ENCODE peak calls at places on chromosomes 2 and 18, in nine cellular contexts. One of them, this sample, is unnamed.

GRCh38 chr2:60858897-60859311 is 22.5 kb upstream of the REL start:
- DNase-seq in K562: no peak
- DNase-seq in hepatocyte: peak
- DNase-seq in psoas muscle: no peak
- DNase-seq in colonic mucosa: no peak
- DNase-seq in PC-3: peak
- DNase-seq in spleen: no peak
- DNase-seq in heart left ventricle: no peak
- DNase-seq in Panc1: no peak
- DNase-seq in this sample: no peak

GRCh38 chr2:12452211-12452610 is 264.5 kb upstream of the TRIB2 start:
- DNase-seq in colonic mucosa: no peak
- DNase-seq in spleen: no peak
- DNase-seq in K562: peak
- DNase-seq in Panc1: no peak
- DNase-seq in psoas muscle: no peak
- DNase-seq in PC-3: no peak
- DNase-seq in hepatocyte: no peak
- DNase-seq in heart left ventricle: no peak
- DNase-seq in this sample: peak

GRCh38 chr2:71224457-71224856 is 2.4 kb downstream of the PAIP2B start:
- DNase-seq in Panc1: no peak
- DNase-seq in spleen: no peak
- DNase-seq in K562: no peak
- DNase-seq in hepatocyte: no peak
- DNase-seq in heart left ventricle: no peak
- DNase-seq in colonic mucosa: no peak
- DNase-seq in psoas muscle: no peak
- DNase-seq in PC-3: no peak
- DNase-seq in this sample: no peak

GRCh38 chr2:70985283-70985688 is 6.9 kb downstream of the ANKRD53 start:
- DNase-seq in Panc1: no peak
- DNase-seq in PC-3: no peak
- DNase-seq in K562: no peak
- DNase-seq in spleen: peak
- DNase-seq in hepatocyte: no peak
- DNase-seq in colonic mucosa: no peak
- DNase-seq in psoas muscle: no peak
- DNase-seq in heart left ventricle: no peak
- DNase-seq in this sample: no peak

GRCh38 chr2:240213226-240213475 is 72.7 kb upstream of the OTOS start:
- DNase-seq in Panc1: no peak
- DNase-seq in hepatocyte: no peak
- DNase-seq in K562: no peak
- DNase-seq in spleen: peak
- DNase-seq in PC-3: no peak
- DNase-seq in psoas muscle: no peak
- DNase-seq in heart left ventricle: no peak
- DNase-seq in colonic mucosa: no peak
- DNase-seq in this sample: no peak

GRCh38 chr2:209578394-209579006 is 154.7 kb downstream of the MAP2 start:
- DNase-seq in colonic mucosa: no peak
- DNase-seq in Panc1: no peak
- DNase-seq in PC-3: no peak
- DNase-seq in spleen: no peak
- DNase-seq in K562: no peak
- DNase-seq in psoas muscle: no peak
- DNase-seq in hepatocyte: no peak
- DNase-seq in heart left ventricle: no peak
- DNase-seq in this sample: no peak

GRCh38 chr2:195898505-195898904 is 170.1 kb downstream of the DNAH7 start:
- DNase-seq in hepatocyte: peak
- DNase-seq in Panc1: no peak
- DNase-seq in heart left ventricle: peak
- DNase-seq in PC-3: peak
- DNase-seq in spleen: no peak
- DNase-seq in psoas muscle: peak
- DNase-seq in K562: peak
- DNase-seq in colonic mucosa: peak
- DNase-seq in this sample: peak

GRCh38 chr2:42867093-42868065 is 75.0 kb upstream of the HAAO start:
- DNase-seq in colonic mucosa: no peak
- DNase-seq in spleen: no peak
- DNase-seq in K562: no peak
- DNase-seq in heart left ventricle: no peak
- DNase-seq in PC-3: no peak
- DNase-seq in psoas muscle: no peak
- DNase-seq in Panc1: no peak
- DNase-seq in hepatocyte: no peak
- DNase-seq in this sample: no peak

GRCh38 chr2:43559391-43560230 is 36.2 kb downstream of the THADA start:
- DNase-seq in psoas muscle: no peak
- DNase-seq in colonic mucosa: no peak
- DNase-seq in PC-3: no peak
- DNase-seq in hepatocyte: no peak
- DNase-seq in K562: no peak
- DNase-seq in spleen: no peak
- DNase-seq in Panc1: no peak
- DNase-seq in heart left ventricle: no peak
- DNase-seq in this sample: no peak

GRCh38 chr2:71620851-71621251 is 167.5 kb downstream of the DYSF start:
- DNase-seq in hepatocyte: no peak
- DNase-seq in heart left ventricle: no peak
- DNase-seq in spleen: no peak
- DNase-seq in Panc1: no peak
- DNase-seq in psoas muscle: no peak
- DNase-seq in colonic mucosa: peak
- DNase-seq in K562: no peak
- DNase-seq in PC-3: no peak
- DNase-seq in this sample: no peak

GRCh38 chr2:29219374-29219773 is 104.2 kb downstream of the CLIP4 start:
- DNase-seq in hepatocyte: no peak
- DNase-seq in PC-3: no peak
- DNase-seq in heart left ventricle: no peak
- DNase-seq in psoas muscle: no peak
- DNase-seq in K562: no peak
- DNase-seq in colonic mucosa: no peak
- DNase-seq in Panc1: no peak
- DNase-seq in spleen: peak
- DNase-seq in this sample: no peak

GRCh38 chr2:134217924-134218323 is 35.9 kb upstream of the MGAT5 start:
- DNase-seq in psoas muscle: no peak
- DNase-seq in Panc1: no peak
- DNase-seq in heart left ventricle: no peak
- DNase-seq in colonic mucosa: no peak
- DNase-seq in K562: no peak
- DNase-seq in PC-3: no peak
- DNase-seq in hepatocyte: no peak
- DNase-seq in spleen: no peak
- DNase-seq in this sample: peak

GRCh38 chr2:238667008-238667407 is 180.9 kb upstream of the TWIST2 start:
- DNase-seq in colonic mucosa: no peak
- DNase-seq in hepatocyte: no peak
- DNase-seq in spleen: no peak
- DNase-seq in PC-3: no peak
- DNase-seq in psoas muscle: no peak
- DNase-seq in heart left ventricle: no peak
- DNase-seq in Panc1: no peak
- DNase-seq in K562: no peak
- DNase-seq in this sample: no peak

GRCh38 chr2:50596521-50596920 is 435.4 kb downstream of the NRXN1 start:
- DNase-seq in spleen: no peak
- DNase-seq in colonic mucosa: no peak
- DNase-seq in Panc1: no peak
- DNase-seq in PC-3: no peak
- DNase-seq in heart left ventricle: no peak
- DNase-seq in K562: no peak
- DNase-seq in psoas muscle: no peak
- DNase-seq in hepatocyte: no peak
- DNase-seq in this sample: peak

GRCh38 chr18:43526436-43527150 is 249.3 kb upstream of the SYT4 start:
- DNase-seq in hepatocyte: no peak
- DNase-seq in heart left ventricle: no peak
- DNase-seq in PC-3: no peak
- DNase-seq in spleen: no peak
- DNase-seq in Panc1: no peak
- DNase-seq in psoas muscle: no peak
- DNase-seq in colonic mucosa: no peak
- DNase-seq in K562: no peak
- DNase-seq in this sample: no peak
- H3K27ac ChIP-seq in hepatocyte: no peak
- H3K27ac ChIP-seq in heart left ventricle: no peak
- H3K27ac ChIP-seq in PC-3: no peak
- H3K27ac ChIP-seq in spleen: no peak
- H3K27ac ChIP-seq in Panc1: no peak
- H3K27ac ChIP-seq in psoas muscle: no peak
- H3K27ac ChIP-seq in colonic mucosa: no peak
- H3K27ac ChIP-seq in K562: no peak
- H3K27ac ChIP-seq in this sample: no peak

DNA sequence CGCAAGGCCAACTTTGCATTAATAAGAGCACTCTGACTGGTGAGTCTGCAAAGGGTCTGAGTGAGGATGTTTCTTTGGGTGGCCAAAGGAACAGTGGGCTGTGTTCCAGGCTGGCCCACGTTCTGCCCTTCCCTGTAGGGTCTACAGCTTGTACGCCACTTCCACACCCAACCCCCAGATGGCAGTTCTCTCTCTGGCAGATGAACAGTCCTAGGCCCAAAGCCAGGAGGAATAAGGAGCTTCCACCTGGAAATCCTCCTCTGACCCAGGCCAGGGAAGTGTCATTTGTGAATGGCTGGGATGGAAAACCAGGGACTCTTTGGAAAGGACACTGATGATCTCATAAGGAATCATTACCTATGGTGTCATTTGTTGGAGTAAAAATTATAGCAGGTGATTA is 6.6 kb downstream of the OTOF start:
- DNase-seq in spleen: peak
- DNase-seq in PC-3: peak
- DNase-seq in colonic mucosa: no peak
- DNase-seq in psoas muscle: no peak
- DNase-seq in hepatocyte: no peak
- DNase-seq in K562: no peak
- DNase-seq in heart left ventricle: no peak
- DNase-seq in Panc1: no peak
- DNase-seq in this sample: no peak
- TF ChIP-seq CTCF in spleen: no peak
- TF ChIP-seq CTCF in PC-3: peak
- TF ChIP-seq CTCF in colonic mucosa: no peak
- TF ChIP-seq CTCF in psoas muscle: no peak
- TF ChIP-seq CTCF in hepatocyte: no peak
- TF ChIP-seq CTCF in K562: peak
- TF ChIP-seq CTCF in heart left ventricle: no peak
- TF ChIP-seq CTCF in Panc1: no peak
- TF ChIP-seq CTCF in this sample: no peak

GRCh38 chr18:74715306-74715705 is 117.6 kb downstream of the ZNF407 start:
- DNase-seq in PC-3: no peak
- DNase-seq in psoas muscle: no peak
- DNase-seq in heart left ventricle: no peak
- DNase-seq in K562: no peak
- DNase-seq in Panc1: no peak
- DNase-seq in spleen: no peak
- DNase-seq in colonic mucosa: no peak
- DNase-seq in hepatocyte: no peak
- DNase-seq in this sample: no peak
- H3K27ac ChIP-seq in PC-3: no peak
- H3K27ac ChIP-seq in psoas muscle: no peak
- H3K27ac ChIP-seq in heart left ventricle: no peak
- H3K27ac ChIP-seq in K562: no peak
- H3K27ac ChIP-seq in Panc1: no peak
- H3K27ac ChIP-seq in spleen: no peak
- H3K27ac ChIP-seq in colonic mucosa: no peak
- H3K27ac ChIP-seq in hepatocyte: no peak
- H3K27ac ChIP-seq in this sample: no peak

DNA sequence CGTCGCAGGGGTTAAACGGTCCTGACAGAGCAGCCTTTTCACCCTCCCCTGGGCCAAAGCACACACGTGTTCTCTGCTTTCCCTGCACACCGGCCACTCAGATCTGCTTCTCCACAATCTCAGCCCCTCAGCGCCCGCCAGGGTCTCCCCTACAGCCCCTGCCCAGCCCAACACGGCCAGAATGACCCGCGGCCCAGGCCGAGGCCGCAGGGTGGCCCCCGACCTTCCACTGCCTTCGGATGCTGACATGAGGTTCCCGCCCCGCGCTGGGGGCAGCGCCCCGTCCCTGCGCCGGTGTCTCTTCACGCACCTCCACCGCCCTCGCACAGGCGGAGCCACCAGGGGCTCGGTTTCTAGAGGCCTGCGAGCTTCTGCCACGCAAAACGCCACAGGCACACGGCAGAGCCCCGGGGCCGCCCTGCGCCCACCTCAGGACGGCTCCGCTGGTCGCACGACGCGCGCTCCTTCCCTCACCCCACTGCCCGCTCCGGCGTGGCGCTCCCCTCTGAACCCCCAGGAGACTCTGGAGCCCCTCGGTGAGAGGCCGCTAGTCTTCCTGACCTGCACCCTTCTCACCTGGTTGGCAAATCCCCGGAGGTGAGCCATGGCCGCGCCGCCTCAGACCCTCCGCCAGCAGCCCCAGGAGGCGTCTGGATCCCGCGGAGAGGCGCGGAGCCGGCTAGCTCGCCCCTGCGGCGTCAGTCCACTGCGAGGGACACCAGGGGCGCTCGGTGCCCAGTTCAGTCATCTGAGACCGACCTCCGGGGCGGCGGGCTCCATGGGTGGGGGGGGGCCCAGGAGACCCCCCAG is 749 bp downstream of the STK25 start:
- DNase-seq in hepatocyte: peak
- DNase-seq in PC-3: peak
- DNase-seq in Panc1: no peak
- DNase-seq in K562: peak
- DNase-seq in colonic mucosa: no peak
- DNase-seq in heart left ventricle: no peak
- DNase-seq in spleen: peak
- DNase-seq in psoas muscle: peak
- DNase-seq in this sample: no peak
- TF ChIP-seq CTCF in hepatocyte: no peak
- TF ChIP-seq CTCF in PC-3: no peak
- TF ChIP-seq CTCF in Panc1: no peak
- TF ChIP-seq CTCF in K562: peak
- TF ChIP-seq CTCF in colonic mucosa: no peak
- TF ChIP-seq CTCF in heart left ventricle: peak
- TF ChIP-seq CTCF in spleen: no peak
- TF ChIP-seq CTCF in psoas muscle: no peak
- TF ChIP-seq CTCF in this sample: no peak

GRCh38 chr18:36296591-36297418 is 708 bp upstream of the FHOD3 start:
- DNase-seq in PC-3: peak
- DNase-seq in heart left ventricle: peak
- DNase-seq in K562: peak
- DNase-seq in spleen: no peak
- DNase-seq in hepatocyte: peak
- DNase-seq in psoas muscle: peak
- DNase-seq in colonic mucosa: peak
- DNase-seq in Panc1: no peak
- DNase-seq in this sample: peak
- H3K27ac ChIP-seq in PC-3: peak
- H3K27ac ChIP-seq in heart left ventricle: peak
- H3K27ac ChIP-seq in K562: no peak
- H3K27ac ChIP-seq in spleen: peak
- H3K27ac ChIP-seq in hepatocyte: peak
- H3K27ac ChIP-seq in psoas muscle: peak
- H3K27ac ChIP-seq in colonic mucosa: no peak
- H3K27ac ChIP-seq in Panc1: peak
- H3K27ac ChIP-seq in this sample: peak

This sample was measured in astrocyte.